ENCODE peak calls at places on chromosomes 7 and 10, in five cellular contexts. D, Z, L, I and M are unnamed samples. For H3K4me1, the result is how much of the 10 kb centered on the place peaks cover.

GRCh38 chr7:63012633-63013183 is 985.9 kb upstream of the ZNF722 start:
- DNase-seq in Z (no peak), I (no peak), L (no peak), D (no peak), M (no peak)

GRCh38 chr7:151876112-151876898 is 610 bp downstream of the PRKAG2 start:
- DNase-seq in I (peak), D (peak), Z (peak), L (no peak), M (peak)

GRCh38 chr10:3516626-3517255 is 268.3 kb downstream of the KLF6 start:
- DNase-seq in L (no peak), D (no peak), Z (no peak), I (no peak), M (no peak)

GRCh38 chr10:70973275-70973674 is 84.9 kb upstream of the PCBD1 start:
- DNase-seq in Z (no peak), L (no peak), I (no peak), D (no peak), M (no peak)

GRCh38 chr7:22445140-22445722 is 54.8 kb downstream of the STEAP1B start:
- DNase-seq in I (peak), L (no peak), D (peak), Z (peak), M (peak)

GRCh38 chr10:72186633-72187330 is 29.0 kb upstream of the ANAPC16 start:
- DNase-seq in Z (no peak), D (no peak), L (no peak), I (peak), M (no peak)

GRCh38 chr7:129664029-129665012 is 52.8 kb downstream of the NRF1 start:
- DNase-seq in I (no peak), Z (no peak), D (peak), L (peak), M (no peak)

GRCh38 chr7:16881809-16882208 is at the start of gene AGR3:
- DNase-seq in Z (no peak), I (no peak), L (no peak), D (no peak), M (no peak)

GRCh38 chr10:90857635-90858488 is at the start of gene HTR7:
- DNase-seq in I (peak), D (peak), L (no peak), Z (peak), M (peak)

GRCh38 chr10:69348824-69349541 is 67.7 kb downstream of the TACR2 start:
- DNase-seq in D (no peak), I (peak), L (peak), Z (no peak), M (peak)

GRCh38 chr7:133859191-133859590 is 267.9 kb upstream of the LRGUK start:
- DNase-seq in L (no peak), Z (no peak), I (no peak), D (no peak), M (no peak)

GRCh38 chr10:66931340-66931948 is 5.6 kb downstream of the LRRTM3 start:
- DNase-seq in Z (no peak), I (no peak), D (peak), L (peak), M (no peak)

GRCh38 chr7:118609207-118609606 is 384.7 kb downstream of the ANKRD7 start:
- DNase-seq in I (peak), L (no peak), Z (no peak), D (no peak), M (no peak)

GRCh38 chr10:17144757-17145156 is 15.1 kb upstream of the CUBN start:
- DNase-seq in D (no peak), Z (no peak), I (no peak), L (no peak), M (no peak)

GRCh38 chr10:12628964-12629766 is 279.8 kb downstream of the CAMK1D start:
- DNase-seq in I (no peak), L (peak), D (peak), Z (no peak), M (peak)
- H3K4me3 ChIP-seq in I (no peak), L (no peak), D (no peak), Z (no peak), M (no peak)

GRCh38 chr7:47594406-47594805 is 12.5 kb upstream of the TNS3 start:
- DNase-seq in D (no peak), Z (no peak), I (no peak), L (no peak), M (no peak)
- H3K4me1 ChIP-seq in D (under half), Z (under half), I (under half), L (under half), M (under half)

DNA sequence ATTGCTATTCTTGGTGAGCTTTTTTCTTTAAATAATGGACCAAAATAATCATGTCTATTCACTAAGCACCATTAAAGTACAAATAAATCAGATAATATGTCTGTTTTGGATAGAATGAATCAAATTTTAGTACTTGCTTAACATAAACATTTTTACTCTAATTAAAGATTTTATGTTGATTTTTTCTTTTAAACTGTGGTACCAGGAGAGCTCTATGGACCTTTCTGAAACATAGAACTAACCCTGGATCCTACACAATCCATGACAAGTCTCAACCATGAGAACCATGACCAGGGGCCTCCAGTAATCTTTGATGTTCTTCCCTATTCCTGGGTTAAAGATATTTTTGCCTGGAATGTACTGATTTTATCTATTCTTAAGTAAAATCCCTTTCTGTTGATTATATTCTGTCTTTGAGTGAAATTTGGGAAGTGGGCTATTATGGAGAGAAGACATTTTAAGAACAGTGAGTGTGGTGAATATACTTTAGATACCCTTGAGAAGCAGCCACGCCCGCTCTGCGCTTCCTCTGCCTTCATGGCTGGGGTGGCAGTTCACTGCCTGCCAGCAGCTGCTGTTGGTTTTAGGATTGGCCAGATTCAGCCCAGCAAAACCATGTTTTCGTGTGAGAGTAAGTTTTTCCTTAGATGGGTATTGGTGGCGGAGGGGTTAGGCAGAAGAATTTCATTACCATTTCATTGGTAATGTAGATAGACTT is 42.2 kb upstream of the BHLHA15 start:
- DNase-seq in I (no peak), Z (no peak), D (no peak), L (no peak), M (no peak)
- TF ChIP-seq CTCF in I (no peak), Z (no peak), D (peak), L (no peak), M (peak)

GRCh38 chr7:43648725-43649406 is 66.0 kb downstream of the STK17A start:
- DNase-seq in Z (no peak), D (no peak), L (peak), I (no peak), M (peak)
- H3K4me3 ChIP-seq in Z (no peak), D (no peak), L (peak), I (no peak), M (no peak)